ENCODE peak calls at places on chromosomes 13 and 19, in six cellular contexts. One of them, this sample, is unnamed.

GRCh38 chr19:35306473-35307246 is 14.7 kb downstream of the MAG start:
- DNase-seq in mammary epithelial cell: no peak
- DNase-seq in fibroblast of lung: no peak
- DNase-seq in Karpas-422: peak; percentile 81
- DNase-seq in neural progenitor cell: peak; percentile 48
- DNase-seq in colonic mucosa: no peak
- DNase-seq in this sample: peak; percentile 83

GRCh38 chr19:33872445-33873320 is 76.0 kb downstream of the KCTD15 start:
- DNase-seq in mammary epithelial cell: peak; percentile 67
- DNase-seq in fibroblast of lung: no peak
- DNase-seq in Karpas-422: no peak
- DNase-seq in neural progenitor cell: no peak
- DNase-seq in colonic mucosa: no peak
- DNase-seq in this sample: no peak

GRCh38 chr19:44581288-44581687 is 32.1 kb upstream of the IGSF23 start:
- DNase-seq in mammary epithelial cell: no peak
- DNase-seq in fibroblast of lung: no peak
- DNase-seq in Karpas-422: no peak
- DNase-seq in neural progenitor cell: no peak
- DNase-seq in colonic mucosa: no peak
- DNase-seq in this sample: peak; percentile 22

GRCh38 chr13:109180905-109181425 is 551.6 kb downstream of the MYO16 start:
- DNase-seq in mammary epithelial cell: peak; percentile 72
- DNase-seq in fibroblast of lung: peak; percentile 95
- DNase-seq in Karpas-422: no peak
- DNase-seq in neural progenitor cell: no peak
- DNase-seq in colonic mucosa: no peak
- DNase-seq in this sample: no peak

GRCh38 chr19:29002336-29002735 is 210.6 kb downstream of the UQCRFS1 start:
- DNase-seq in mammary epithelial cell: no peak
- DNase-seq in fibroblast of lung: no peak
- DNase-seq in Karpas-422: no peak
- DNase-seq in neural progenitor cell: no peak
- DNase-seq in colonic mucosa: no peak
- DNase-seq in this sample: no peak

GRCh38 chr13:96011291-96011875 is 41.8 kb downstream of the UGGT2 start:
- DNase-seq in mammary epithelial cell: no peak
- DNase-seq in fibroblast of lung: peak; percentile 24
- DNase-seq in Karpas-422: no peak
- DNase-seq in neural progenitor cell: no peak
- DNase-seq in colonic mucosa: no peak
- DNase-seq in this sample: no peak

GRCh38 chr19:6613711-6614110 is 22.8 kb upstream of the CD70 start:
- DNase-seq in mammary epithelial cell: peak; percentile 68
- DNase-seq in fibroblast of lung: peak; percentile 85
- DNase-seq in Karpas-422: no peak
- DNase-seq in neural progenitor cell: no peak
- DNase-seq in colonic mucosa: no peak
- DNase-seq in this sample: no peak

GRCh38 chr13:67408823-67409222 is 178.7 kb upstream of the PCDH9 start:
- DNase-seq in mammary epithelial cell: peak; percentile 1
- DNase-seq in fibroblast of lung: no peak
- DNase-seq in Karpas-422: no peak
- DNase-seq in neural progenitor cell: no peak
- DNase-seq in colonic mucosa: no peak
- DNase-seq in this sample: peak; percentile 70

GRCh38 chr19:49114630-49115363 is 627 bp downstream of the LIN7B start:
- DNase-seq in mammary epithelial cell: peak; percentile 20
- DNase-seq in fibroblast of lung: peak; percentile 55
- DNase-seq in Karpas-422: peak; percentile 64
- DNase-seq in neural progenitor cell: peak; percentile 93
- DNase-seq in colonic mucosa: peak; percentile 69
- DNase-seq in this sample: peak; percentile 88

GRCh38 chr19:58305932-58306323 is 751 bp downstream of the ERVK3-1 start:
- DNase-seq in mammary epithelial cell: peak; percentile 10
- DNase-seq in fibroblast of lung: no peak
- DNase-seq in Karpas-422: no peak
- DNase-seq in neural progenitor cell: no peak
- DNase-seq in colonic mucosa: peak; percentile 21
- DNase-seq in this sample: no peak

GRCh38 chr19:53521373-53522202 is 16.4 kb upstream of the ZNF331 start:
- DNase-seq in mammary epithelial cell: no peak
- DNase-seq in fibroblast of lung: no peak
- DNase-seq in Karpas-422: no peak
- DNase-seq in neural progenitor cell: no peak
- DNase-seq in colonic mucosa: no peak
- DNase-seq in this sample: no peak

GRCh38 chr19:50458396-50459066 is 17.8 kb upstream of the EMC10 start:
- DNase-seq in mammary epithelial cell: no peak
- DNase-seq in fibroblast of lung: no peak
- DNase-seq in Karpas-422: no peak
- DNase-seq in neural progenitor cell: no peak
- DNase-seq in colonic mucosa: no peak
- DNase-seq in this sample: no peak

GRCh38 chr19:56333506-56333905 is 18.9 kb upstream of the ZSCAN5A start:
- DNase-seq in mammary epithelial cell: peak; percentile 40
- DNase-seq in fibroblast of lung: peak; percentile 29
- DNase-seq in Karpas-422: peak; percentile 88
- DNase-seq in neural progenitor cell: peak; percentile 48
- DNase-seq in colonic mucosa: peak; percentile 60
- DNase-seq in this sample: peak; percentile 65

GRCh38 chr13:113584870-113585671 is 518 bp downstream of the TFDP1 start:
- DNase-seq in mammary epithelial cell: peak; percentile 21
- DNase-seq in fibroblast of lung: no peak
- DNase-seq in Karpas-422: peak; percentile 67
- DNase-seq in neural progenitor cell: peak; percentile 45
- DNase-seq in colonic mucosa: peak; percentile 24
- DNase-seq in this sample: peak; percentile 56

GRCh38 chr13:20426766-20427448 is 98.8 kb downstream of the CRYL1 start:
- DNase-seq in mammary epithelial cell: no peak
- DNase-seq in fibroblast of lung: no peak
- DNase-seq in Karpas-422: no peak
- DNase-seq in neural progenitor cell: no peak
- DNase-seq in colonic mucosa: no peak
- DNase-seq in this sample: no peak

GRCh38 chr13:50123515-50123861 is 108.2 kb downstream of the KCNRG start:
- DNase-seq in mammary epithelial cell: no peak
- DNase-seq in fibroblast of lung: no peak
- DNase-seq in Karpas-422: no peak
- DNase-seq in neural progenitor cell: no peak
- DNase-seq in colonic mucosa: no peak
- DNase-seq in this sample: no peak

GRCh38 chr13:50124536-50125305 is 109.5 kb downstream of the KCNRG start:
- DNase-seq in mammary epithelial cell: peak; percentile 52
- DNase-seq in fibroblast of lung: peak; percentile 97
- DNase-seq in Karpas-422: peak; percentile 97
- DNase-seq in neural progenitor cell: peak; percentile 85
- DNase-seq in colonic mucosa: peak; percentile 95
- DNase-seq in this sample: peak; percentile 83

GRCh38 chr13:50123862-50124535 is 108.8 kb downstream of the KCNRG start:
- DNase-seq in mammary epithelial cell: peak; percentile 92
- DNase-seq in fibroblast of lung: peak; percentile 89
- DNase-seq in Karpas-422: peak; percentile 80
- DNase-seq in neural progenitor cell: peak; percentile 81
- DNase-seq in colonic mucosa: peak; percentile 74
- DNase-seq in this sample: peak; percentile 88

GRCh38 chr13:50123002-50123401 is 107.8 kb downstream of the KCNRG start:
- DNase-seq in mammary epithelial cell: no peak
- DNase-seq in fibroblast of lung: no peak
- DNase-seq in Karpas-422: no peak
- DNase-seq in neural progenitor cell: no peak
- DNase-seq in colonic mucosa: no peak
- DNase-seq in this sample: no peak

DNA sequence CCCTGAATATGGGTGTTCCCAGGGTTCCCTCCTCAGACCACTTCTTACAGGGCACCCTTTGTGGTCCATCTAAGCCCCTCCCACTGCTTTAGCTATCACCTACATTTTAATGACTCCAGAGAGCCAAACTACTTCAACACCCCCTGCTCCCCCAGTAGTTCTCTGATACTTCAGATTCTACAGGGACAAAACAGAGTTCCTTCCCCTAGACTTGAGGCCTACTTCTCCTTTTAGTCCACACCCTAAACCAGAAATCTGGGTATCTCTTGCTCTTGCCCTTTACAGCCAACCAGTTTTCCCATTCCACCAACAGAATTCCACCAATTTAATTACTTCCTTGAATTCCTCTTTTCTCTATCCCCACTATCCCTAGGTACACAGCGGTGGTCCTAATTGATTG is 107.2 kb downstream of the KCNRG start:
- DNase-seq in mammary epithelial cell: no peak
- DNase-seq in fibroblast of lung: no peak
- DNase-seq in Karpas-422: peak; percentile 72
- DNase-seq in neural progenitor cell: peak; percentile 13
- DNase-seq in colonic mucosa: no peak
- DNase-seq in this sample: peak; percentile 43
- H3K4me3 ChIP-seq in mammary epithelial cell: no peak overlapping the region
- H3K4me3 ChIP-seq in fibroblast of lung: no peak overlapping the region
- H3K4me3 ChIP-seq in Karpas-422: peak overlapping the region; percentile 90
- H3K4me3 ChIP-seq in neural progenitor cell: no peak overlapping the region
- H3K4me3 ChIP-seq in colonic mucosa: no peak overlapping the region
- H3K4me3 ChIP-seq in this sample: no peak overlapping the region

GRCh38 chr19:38893341-38893771 is 6.1 kb downstream of the SIRT2 start:
- DNase-seq in mammary epithelial cell: no peak
- DNase-seq in fibroblast of lung: no peak
- DNase-seq in Karpas-422: no peak
- DNase-seq in neural progenitor cell: no peak
- DNase-seq in colonic mucosa: no peak
- DNase-seq in this sample: peak; percentile 35

GRCh38 chr19:38898788-38899446 is 501 bp downstream of the SIRT2 start:
- DNase-seq in mammary epithelial cell: peak; percentile 31
- DNase-seq in fibroblast of lung: peak; percentile 13
- DNase-seq in Karpas-422: peak; percentile 52
- DNase-seq in neural progenitor cell: peak; percentile 31
- DNase-seq in colonic mucosa: peak; percentile 40
- DNase-seq in this sample: no peak

GRCh38 chr19:38892841-38893240 is 6.6 kb downstream of the SIRT2 start:
- DNase-seq in mammary epithelial cell: no peak
- DNase-seq in fibroblast of lung: no peak
- DNase-seq in Karpas-422: no peak
- DNase-seq in neural progenitor cell: no peak
- DNase-seq in colonic mucosa: no peak
- DNase-seq in this sample: peak; percentile 71

GRCh38 chr19:38891791-38892190 is 7.6 kb downstream of the SIRT2 start:
- DNase-seq in mammary epithelial cell: no peak
- DNase-seq in fibroblast of lung: no peak
- DNase-seq in Karpas-422: no peak
- DNase-seq in neural progenitor cell: no peak
- DNase-seq in colonic mucosa: no peak
- DNase-seq in this sample: peak; percentile 29

DNA sequence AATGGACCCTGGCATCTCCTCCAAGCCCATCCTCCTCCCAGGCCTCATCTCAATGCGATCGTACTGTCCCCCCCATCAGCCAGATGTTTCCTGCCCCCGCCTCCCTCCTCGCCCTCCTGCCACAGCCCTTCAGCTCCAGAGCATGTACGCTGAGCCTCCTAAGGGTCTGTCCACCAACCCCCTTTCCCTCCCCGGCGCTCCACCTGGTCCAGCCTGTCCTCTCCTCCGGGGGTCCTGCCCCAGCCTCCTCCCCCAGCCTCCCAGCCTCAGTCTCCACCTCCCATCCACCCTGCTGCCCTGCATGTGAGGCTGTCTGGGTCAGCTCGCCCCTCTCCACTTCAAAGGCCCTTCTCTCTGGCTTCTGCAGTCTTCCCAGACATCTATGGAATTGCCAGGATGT is 4.5 kb downstream of the SIRT2 start:
- DNase-seq in mammary epithelial cell: no peak
- DNase-seq in fibroblast of lung: no peak
- DNase-seq in Karpas-422: no peak
- DNase-seq in neural progenitor cell: no peak
- DNase-seq in colonic mucosa: no peak
- DNase-seq in this sample: no peak
- H3K9ac ChIP-seq in mammary epithelial cell: no peak overlapping the region
- H3K9ac ChIP-seq in fibroblast of lung: no peak overlapping the region
- H3K9ac ChIP-seq in Karpas-422: no peak overlapping the region
- H3K9ac ChIP-seq in neural progenitor cell: no peak overlapping the region
- H3K9ac ChIP-seq in colonic mucosa: no peak overlapping the region
- H3K9ac ChIP-seq in this sample: no peak overlapping the region

GRCh38 chr13:41054919-41055619 is 6.2 kb upstream of the WBP4 start:
- DNase-seq in mammary epithelial cell: no peak
- DNase-seq in fibroblast of lung: no peak
- DNase-seq in Karpas-422: peak; percentile 49
- DNase-seq in neural progenitor cell: peak; percentile 31
- DNase-seq in colonic mucosa: no peak
- DNase-seq in this sample: peak; percentile 62

GRCh38 chr13:41053384-41053826 is 7.9 kb upstream of the WBP4 start:
- DNase-seq in mammary epithelial cell: peak; percentile 20
- DNase-seq in fibroblast of lung: no peak
- DNase-seq in Karpas-422: no peak
- DNase-seq in neural progenitor cell: no peak
- DNase-seq in colonic mucosa: peak; percentile 29
- DNase-seq in this sample: no peak

GRCh38 chr13:41052441-41052840 is 8.9 kb upstream of the WBP4 start:
- DNase-seq in mammary epithelial cell: no peak
- DNase-seq in fibroblast of lung: no peak
- DNase-seq in Karpas-422: no peak
- DNase-seq in neural progenitor cell: no peak
- DNase-seq in colonic mucosa: no peak
- DNase-seq in this sample: no peak

GRCh38 chr13:41056194-41056593 is 5.1 kb upstream of the WBP4 start:
- DNase-seq in mammary epithelial cell: no peak
- DNase-seq in fibroblast of lung: no peak
- DNase-seq in Karpas-422: no peak
- DNase-seq in neural progenitor cell: no peak
- DNase-seq in colonic mucosa: no peak
- DNase-seq in this sample: no peak

DNA sequence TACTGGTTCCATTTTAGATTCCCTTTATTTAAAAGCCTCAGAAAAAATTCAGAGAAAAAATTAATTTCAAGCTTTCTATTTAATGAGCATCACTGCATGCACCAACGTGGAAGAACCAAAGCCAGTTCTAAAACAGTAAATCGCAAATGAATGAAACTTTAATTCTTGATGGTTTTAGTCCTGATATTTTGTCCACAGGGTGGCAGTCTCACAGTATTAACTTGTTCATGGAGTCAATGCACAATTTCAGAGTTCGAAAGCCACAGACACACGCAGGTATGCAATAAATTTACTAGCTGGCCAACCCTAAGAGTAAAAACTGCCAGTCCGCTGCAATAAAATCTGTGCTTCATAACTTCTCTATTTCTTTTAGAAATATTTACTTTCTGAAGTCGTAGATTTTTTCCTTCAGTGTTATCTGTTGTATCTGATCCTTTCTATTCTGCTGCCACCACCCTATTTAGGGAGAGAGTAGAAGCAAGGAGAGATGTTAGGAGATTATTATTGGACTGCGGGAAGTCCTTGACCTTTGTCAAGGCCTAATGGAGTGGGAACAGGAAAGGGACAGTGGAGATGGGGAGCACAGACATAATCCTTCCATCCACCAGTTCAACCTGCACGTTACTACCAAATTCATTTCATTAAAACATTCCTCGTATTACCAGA is 7.0 kb upstream of the WBP4 start:
- DNase-seq in mammary epithelial cell: peak; percentile 48
- DNase-seq in fibroblast of lung: peak; percentile 66
- DNase-seq in Karpas-422: peak; percentile 85
- DNase-seq in neural progenitor cell: peak; percentile 57
- DNase-seq in colonic mucosa: peak; percentile 75
- DNase-seq in this sample: no peak
- H3K4me1 ChIP-seq in mammary epithelial cell: peaks cover 15% of the 10 kb centered on the region
- H3K4me1 ChIP-seq in fibroblast of lung: peaks cover 5% of the 10 kb centered on the region
- H3K4me1 ChIP-seq in Karpas-422: peaks cover 22% of the 10 kb centered on the region
- H3K4me1 ChIP-seq in neural progenitor cell: peaks cover 6% of the 10 kb centered on the region
- H3K4me1 ChIP-seq in colonic mucosa: peaks cover 26% of the 10 kb centered on the region
- H3K4me1 ChIP-seq in this sample: peaks cover 4% of the 10 kb centered on the region

GRCh38 chr13:27170221-27170520 is 1.4 kb downstream of the USP12 start:
- DNase-seq in mammary epithelial cell: peak; percentile 70
- DNase-seq in fibroblast of lung: peak; percentile 79
- DNase-seq in Karpas-422: peak; percentile 60
- DNase-seq in neural progenitor cell: no peak
- DNase-seq in colonic mucosa: no peak
- DNase-seq in this sample: no peak
- H3K4me3 ChIP-seq in mammary epithelial cell: peak overlapping the region; percentile 65
- H3K4me3 ChIP-seq in fibroblast of lung: peak overlapping the region; percentile 74
- H3K4me3 ChIP-seq in Karpas-422: peak overlapping the region; percentile 67
- H3K4me3 ChIP-seq in neural progenitor cell: peak overlapping the region; percentile 86
- H3K4me3 ChIP-seq in colonic mucosa: peak overlapping the region; percentile 75
- H3K4me3 ChIP-seq in this sample: peak overlapping the region; percentile 94

This sample was measured in endodermal cell.